ENCODE peak calls at places on chromosome 11, in nine cellular contexts. L is Peyer's patch; H is adipocyte; X is stomach; K is HL-60; E is CD8-positive, alpha-beta T cell; W is tibial artery; G is foreskin fibroblast; A is GM23338. V is an unnamed sample.

GRCh38 chr11:2072551-2073261 is 66.5 kb downstream of the IGF2 start:
- DNase-seq in G (no peak), A (no peak), E (no peak), K (no peak), H (no peak), L (peak), W (no peak), X (peak), V (no peak)

GRCh38 chr11:73141309-73142127 is 600 bp downstream of the FCHSD2 start:
- DNase-seq in K (peak), E (peak), L (peak), H (peak), X (peak), A (peak), W (peak), G (peak), V (peak)

GRCh38 chr11:57458060-57458409 is 2.3 kb upstream of the RTN4RL2 start:
- DNase-seq in X (no peak), E (no peak), K (no peak), H (no peak), G (no peak), A (peak), W (no peak), L (no peak), V (no peak)

GRCh38 chr11:9351956-9352355 is 32.5 kb upstream of the IPO7 start:
- DNase-seq in K (no peak), A (no peak), W (no peak), X (no peak), H (no peak), E (no peak), L (no peak), G (no peak), V (no peak)

GRCh38 chr11:79087238-79087956 is 353.4 kb downstream of the TENM4 start:
- DNase-seq in H (peak), L (no peak), X (no peak), A (peak), E (no peak), K (no peak), G (peak), W (no peak), V (peak)

GRCh38 chr11:104968365-104968855 is at the start of gene CASP4:
- DNase-seq in A (no peak), E (no peak), K (peak), G (peak), X (no peak), H (peak), W (no peak), L (no peak), V (peak)

GRCh38 chr11:22761066-22761465 is 68.5 kb downstream of the SVIP start:
- DNase-seq in L (no peak), W (no peak), G (no peak), K (no peak), A (no peak), X (no peak), H (no peak), E (no peak), V (no peak)

GRCh38 chr11:61830318-61831105 is 2.4 kb downstream of the FADS2 start:
- DNase-seq in H (peak), G (no peak), W (no peak), L (no peak), A (no peak), E (no peak), X (no peak), K (no peak), V (peak)

GRCh38 chr11:115941044-115941443 is 436.8 kb upstream of the CADM1 start:
- DNase-seq in L (no peak), K (no peak), G (no peak), A (no peak), H (no peak), X (no peak), E (no peak), W (no peak), V (no peak)

GRCh38 chr11:5071815-5072214 is 2.4 kb downstream of the OR52E1 start:
- DNase-seq in X (no peak), A (no peak), E (no peak), W (no peak), L (no peak), K (no peak), H (no peak), G (no peak), V (no peak)

GRCh38 chr11:77548552-77549439 is 41.0 kb upstream of the AQP11 start:
- DNase-seq in E (no peak), A (no peak), W (no peak), K (no peak), L (no peak), X (no peak), G (no peak), H (no peak), V (no peak)

GRCh38 chr11:70104419-70104818 is 26.3 kb downstream of the ANO1 start:
- DNase-seq in X (no peak), K (no peak), L (no peak), W (peak), E (no peak), H (no peak), G (no peak), A (no peak), V (no peak)

GRCh38 chr11:64619811-64620285 is 28.8 kb downstream of the SLC22A12 start:
- DNase-seq in X (no peak), A (peak), K (peak), L (no peak), G (peak), E (no peak), H (no peak), W (no peak), V (no peak)

GRCh38 chr11:84817998-84818397 is 809.1 kb downstream of the DLG2 start:
- DNase-seq in A (no peak), H (peak), L (no peak), X (no peak), K (no peak), E (no peak), G (peak), W (no peak), V (no peak)

GRCh38 chr11:93444671-93445073 is 98.5 kb downstream of the SMCO4 start:
- DNase-seq in G (no peak), W (no peak), A (peak), H (no peak), E (no peak), L (no peak), K (no peak), X (no peak), V (no peak)

DNA sequence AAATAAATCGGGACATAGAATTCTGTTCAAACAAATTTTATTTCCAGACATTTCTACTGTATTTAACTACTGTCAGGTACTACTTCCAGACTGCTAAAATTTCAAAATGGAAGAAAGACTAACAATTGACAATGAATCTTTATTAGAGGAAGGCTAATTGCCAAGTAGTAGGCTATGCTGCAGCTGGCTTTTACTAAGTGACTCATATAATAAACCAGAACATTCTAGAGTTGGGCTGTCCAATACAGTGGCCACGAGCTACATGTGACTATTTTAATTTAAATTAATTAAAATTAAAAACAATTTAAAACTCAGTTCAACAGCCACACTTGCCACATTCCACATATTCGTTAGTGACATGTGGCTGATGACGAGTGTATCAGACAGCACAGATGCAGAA is 27.6 kb downstream of the CHKA start:
- DNase-seq in H (no peak), K (no peak), L (no peak), E (no peak), X (no peak), W (no peak), A (no peak), G (no peak), V (no peak)
- H3K4me3 ChIP-seq in H (no peak), K (no peak), L (no peak), E (no peak), X (no peak), W (no peak), A (no peak), G (no peak), V (no peak)

GRCh38 chr11:62922653-62923371 is 1.6 kb upstream of the CHRM1 start:
- DNase-seq in G (no peak), L (no peak), E (no peak), K (peak), H (no peak), A (peak), W (no peak), X (no peak), V (no peak)

GRCh38 chr11:62925308-62925707 is 4.1 kb upstream of the CHRM1 start:
- DNase-seq in G (no peak), W (no peak), E (no peak), X (no peak), A (peak), H (no peak), L (no peak), K (no peak), V (no peak)

GRCh38 chr11:62922189-62922589 is 1.0 kb upstream of the CHRM1 start:
- DNase-seq in H (no peak), X (no peak), A (no peak), W (no peak), G (no peak), E (no peak), L (no peak), K (no peak), V (no peak)

GRCh38 chr11:62921573-62922188 is 518 bp upstream of the CHRM1 start:
- DNase-seq in W (no peak), H (peak), A (no peak), K (no peak), L (no peak), E (no peak), G (peak), X (peak), V (peak)

DNA sequence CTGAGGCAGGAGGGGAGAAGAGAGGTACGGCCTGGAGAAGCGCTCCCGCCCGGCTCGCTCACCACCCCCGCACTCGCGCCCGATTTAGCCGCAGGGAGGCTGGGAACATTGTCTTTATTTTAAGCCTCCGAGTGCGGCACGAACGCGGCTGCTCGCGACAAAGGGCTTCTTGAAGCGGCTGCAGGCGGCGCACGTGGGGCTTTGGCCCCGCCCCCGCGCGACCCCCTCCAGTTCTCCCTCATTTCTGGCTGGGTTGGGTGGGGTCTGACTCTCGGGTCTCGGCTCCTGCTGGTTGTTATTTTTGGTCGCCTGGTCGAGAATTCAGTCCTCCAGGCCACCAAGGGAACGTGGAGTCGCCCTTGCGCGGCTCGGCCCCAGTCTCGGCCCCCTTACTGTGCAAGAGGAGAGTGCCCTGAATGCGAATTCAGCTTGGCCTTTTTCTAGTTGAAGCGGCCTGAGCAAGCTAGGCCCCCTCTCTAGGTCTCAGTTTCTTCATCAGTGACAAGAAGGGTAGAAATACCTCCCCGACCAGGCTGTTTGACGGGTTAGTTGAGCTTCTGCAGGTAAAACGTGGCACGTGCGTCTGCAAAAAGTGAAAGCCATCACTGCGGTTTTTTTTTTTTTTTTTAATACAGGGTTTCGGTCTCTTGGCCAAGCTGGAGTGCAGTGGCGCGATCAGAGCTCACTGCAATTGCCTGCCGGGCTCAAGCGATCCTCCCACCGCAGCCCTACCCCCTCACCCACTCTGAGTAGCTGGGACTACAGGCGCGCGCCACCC is 2.7 kb upstream of the CHRM1 start:
- DNase-seq in A (peak), X (no peak), E (peak), K (no peak), W (no peak), G (no peak), H (no peak), L (no peak), V (peak)
- H3K4me3 ChIP-seq in A (peak), X (peak), E (peak), K (no peak), W (peak), G (peak), H (peak), L (no peak), V (no peak)

DNA sequence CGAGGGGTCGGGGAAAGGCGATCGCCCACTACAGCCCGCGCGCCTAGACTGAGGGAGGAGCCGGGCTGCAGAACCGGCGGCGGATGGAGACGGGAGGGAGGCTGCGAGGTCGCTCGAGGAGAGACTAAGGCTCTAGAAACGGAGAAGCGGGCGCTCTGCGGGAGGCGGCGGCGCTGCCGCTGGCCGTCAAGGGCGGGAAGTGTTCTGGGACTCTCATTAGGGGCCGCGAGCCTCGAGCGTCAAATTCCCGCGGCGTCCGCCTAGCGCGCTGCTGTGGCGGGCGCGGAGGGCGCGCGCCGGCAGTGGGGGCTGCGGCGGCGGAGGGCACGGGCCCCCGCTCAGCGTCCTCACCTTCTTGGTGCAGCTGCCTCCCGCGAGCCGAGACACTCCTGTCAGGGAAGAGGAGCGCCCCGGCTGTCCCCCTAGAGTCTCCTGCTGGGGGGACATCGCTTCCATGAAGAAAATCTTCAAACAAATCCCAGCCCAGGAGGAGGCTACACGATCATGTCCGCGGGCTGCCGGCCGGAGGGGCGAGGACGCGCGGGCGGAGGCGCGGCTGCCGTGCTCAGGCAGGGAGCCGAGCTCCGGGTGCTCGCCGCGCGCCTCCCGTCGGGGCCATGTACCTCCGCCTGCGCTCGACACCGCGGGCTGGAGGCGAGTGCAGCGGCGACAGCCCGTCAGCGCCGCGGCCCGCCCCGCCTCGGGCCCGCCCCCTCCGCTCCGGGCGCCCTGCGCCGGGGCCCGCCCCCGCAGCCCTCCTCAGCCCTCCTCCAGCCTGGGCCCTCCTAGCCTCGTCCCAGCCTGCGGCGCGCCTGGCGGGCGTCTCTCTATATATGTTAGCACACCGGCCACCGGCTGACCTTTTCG is at the start of gene ARHGAP20:
- DNase-seq in A (peak), L (peak), X (peak), E (no peak), K (peak), W (peak), H (peak), G (peak), V (peak)
- H3K4me3 ChIP-seq in A (peak), L (peak), X (peak), E (peak), K (peak), W (peak), H (peak), G (peak), V (peak)

GRCh38 chr11:76148207-76148606 is 58.1 kb downstream of the WNT11 start:
- DNase-seq in G (no peak), W (no peak), L (peak), H (no peak), K (no peak), E (no peak), X (no peak), A (no peak), V (no peak)
- H3K4me3 ChIP-seq in G (no peak), W (no peak), L (no peak), H (no peak), K (no peak), E (no peak), X (no peak), A (no peak), V (no peak)

GRCh38 chr11:6610591-6610990 is 1.4 kb downstream of the TAF10 start:
- DNase-seq in X (no peak), E (no peak), A (no peak), K (no peak), G (no peak), L (no peak), W (peak), H (no peak), V (no peak)
- H3K4me3 ChIP-seq in X (peak), E (no peak), A (peak), K (no peak), G (peak), L (no peak), W (peak), H (peak), V (no peak)

GRCh38 chr11:121105063-121105480 is 4.0 kb downstream of the TECTA start:
- DNase-seq in E (no peak), X (no peak), A (no peak), W (peak), L (no peak), G (no peak), H (peak), K (no peak), V (no peak)

GRCh38 chr11:121105851-121106250 is 4.8 kb downstream of the TECTA start:
- DNase-seq in H (no peak), K (no peak), E (no peak), A (no peak), L (no peak), G (no peak), W (no peak), X (no peak), V (no peak)

GRCh38 chr11:121106812-121107211 is 5.8 kb downstream of the TECTA start:
- DNase-seq in A (no peak), X (no peak), K (no peak), W (no peak), G (no peak), E (no peak), L (no peak), H (no peak), V (no peak)

GRCh38 chr11:121100943-121101342 is at the start of gene TECTA:
- DNase-seq in K (no peak), E (no peak), G (no peak), A (no peak), W (no peak), X (no peak), L (no peak), H (no peak), V (no peak)

DNA sequence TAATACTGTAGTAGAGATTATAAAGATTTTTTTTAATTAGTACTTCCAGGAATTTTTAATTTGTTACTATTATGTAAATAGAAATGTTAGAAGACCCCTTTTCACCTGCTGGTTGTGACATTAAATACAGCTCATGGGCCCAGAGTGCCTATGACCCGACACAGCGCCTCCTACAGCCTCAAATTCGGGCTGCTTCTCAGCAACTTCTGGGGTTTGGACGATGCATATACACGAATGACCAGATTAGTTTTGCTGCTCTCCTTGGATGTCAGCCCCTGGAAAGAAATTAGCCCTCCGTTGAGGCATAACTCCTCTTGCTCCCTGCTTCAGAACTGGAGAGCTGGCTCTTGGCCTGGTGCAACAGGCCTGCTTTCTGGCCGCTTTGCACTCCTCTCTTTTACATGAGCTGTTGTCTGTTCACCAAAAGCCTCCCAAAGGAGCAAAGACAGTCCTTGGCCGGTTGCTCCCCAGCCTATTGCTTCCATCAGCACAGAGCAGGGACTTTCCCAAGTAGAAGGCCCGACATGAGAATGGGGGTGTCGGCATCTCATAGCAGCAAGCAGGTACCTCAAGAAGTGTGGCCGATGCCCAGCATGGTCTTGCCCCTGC is 3.3 kb downstream of the TECTA start:
- DNase-seq in A (peak), K (no peak), E (no peak), G (no peak), X (no peak), H (no peak), W (peak), L (no peak), V (no peak)
- H3K4me3 ChIP-seq in A (no peak), K (no peak), E (no peak), G (no peak), X (no peak), H (no peak), W (no peak), L (no peak), V (no peak)

DNA sequence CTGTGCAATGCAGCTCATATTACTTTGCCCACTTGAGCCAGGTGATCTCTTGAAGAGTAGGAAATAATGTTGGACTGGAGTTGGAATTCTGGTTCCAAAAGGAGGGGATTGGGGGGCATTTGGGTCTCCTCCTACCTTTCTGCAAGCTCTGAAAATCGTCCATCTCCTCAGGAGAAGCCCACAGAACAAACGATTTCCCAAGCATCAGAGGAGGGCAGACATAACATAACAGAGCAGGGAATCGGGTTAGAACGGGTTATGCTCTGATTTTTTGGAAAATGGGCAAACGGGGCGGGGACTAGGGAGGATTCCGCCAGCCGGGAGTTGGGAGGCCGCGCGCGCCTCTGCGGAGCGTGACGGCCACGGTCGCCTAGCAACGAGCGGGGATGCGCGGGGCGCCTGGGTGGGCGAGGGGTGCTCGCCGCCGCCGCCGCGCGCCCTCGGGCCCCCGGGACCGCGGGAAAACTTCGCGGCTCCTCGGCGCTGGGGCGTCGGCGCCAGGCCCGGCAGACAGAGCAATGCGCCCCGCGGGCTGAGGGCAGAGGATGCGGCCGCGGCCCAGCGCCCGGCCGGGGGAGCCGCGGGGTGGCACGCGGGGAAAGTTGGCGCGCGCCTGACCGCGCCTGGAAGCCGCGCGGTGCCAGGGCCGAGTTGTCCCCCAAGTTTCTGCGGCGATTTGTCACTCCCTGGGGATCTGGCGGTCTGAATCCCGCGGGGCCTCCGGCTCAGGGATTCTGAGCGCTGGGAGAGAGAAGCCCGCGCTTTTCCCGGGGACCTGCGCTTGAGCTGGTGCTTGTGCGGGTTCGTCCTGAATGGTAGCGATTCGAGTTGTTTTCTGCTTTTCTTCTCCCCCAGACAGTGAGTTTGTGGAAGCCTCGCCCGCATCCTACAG is 27.8 kb upstream of the AMOTL1 start:
- DNase-seq in H (peak), X (no peak), W (peak), E (no peak), L (no peak), G (peak), K (no peak), A (peak), V (peak)
- H3K4me3 ChIP-seq in H (peak), X (peak), W (peak), E (no peak), L (peak), G (peak), K (peak), A (peak), V (peak)

DNA sequence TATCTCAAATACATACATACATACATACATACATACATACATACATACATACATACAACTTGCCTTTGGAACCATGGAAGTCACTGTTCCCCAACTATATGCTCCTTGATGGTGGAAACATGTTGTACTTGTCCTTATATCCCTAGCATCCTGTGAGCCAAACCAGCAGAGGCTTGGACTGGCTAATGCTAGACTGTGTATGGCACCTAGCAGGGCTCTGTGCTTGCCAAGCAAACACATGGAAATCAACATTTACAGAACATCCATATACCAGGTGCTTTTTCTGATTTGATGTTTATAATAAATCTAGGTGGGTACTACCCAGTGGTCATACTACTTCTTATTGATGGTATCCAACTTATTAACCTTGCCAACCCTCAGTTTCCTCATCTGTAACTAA is 86.1 kb downstream of the ABTB2 start:
- DNase-seq in H (no peak), X (no peak), K (no peak), G (no peak), A (no peak), W (no peak), L (no peak), E (no peak), V (peak)
- H3K4me3 ChIP-seq in H (no peak), X (no peak), K (no peak), G (no peak), A (no peak), W (no peak), L (no peak), E (no peak), V (no peak)